ENCODE peak calls at places on chromosome 15, in four cellular contexts. One of them, this sample, is unnamed. For H3K36me3, the result is how much of the 10 kb centered on the place peaks cover.

GRCh38 chr15:100944237-100944875 is 25.2 kb downstream of the LRRK1 start:
- DNase-seq in WERI-Rb-1: no peak
- DNase-seq in cardiac muscle cell: peak
- DNase-seq in lower lobe of right lung: no peak
- DNase-seq in this sample: no peak

GRCh38 chr15:42014406-42014805 is 6.4 kb downstream of the PLA2G4E start:
- DNase-seq in WERI-Rb-1: no peak
- DNase-seq in cardiac muscle cell: no peak
- DNase-seq in lower lobe of right lung: no peak
- DNase-seq in this sample: no peak

GRCh38 chr15:50624616-50625168 is 61.9 kb downstream of the TRPM7 start:
- DNase-seq in WERI-Rb-1: no peak
- DNase-seq in cardiac muscle cell: peak
- DNase-seq in lower lobe of right lung: no peak
- DNase-seq in this sample: no peak

GRCh38 chr15:60479711-60480110 is 769 bp upstream of the ICE2 start:
- DNase-seq in WERI-Rb-1: no peak
- DNase-seq in cardiac muscle cell: no peak
- DNase-seq in lower lobe of right lung: no peak
- DNase-seq in this sample: no peak

GRCh38 chr15:53625962-53626845 is 133.3 kb downstream of the WDR72 start:
- DNase-seq in WERI-Rb-1: no peak
- DNase-seq in cardiac muscle cell: no peak
- DNase-seq in lower lobe of right lung: no peak
- DNase-seq in this sample: no peak

GRCh38 chr15:66677336-66677735 is 24.7 kb upstream of the SMAD6 start:
- DNase-seq in WERI-Rb-1: no peak
- DNase-seq in cardiac muscle cell: no peak
- DNase-seq in lower lobe of right lung: no peak
- DNase-seq in this sample: no peak

GRCh38 chr15:48883699-48884098 is 5.8 kb downstream of the EID1 start:
- DNase-seq in WERI-Rb-1: no peak
- DNase-seq in cardiac muscle cell: no peak
- DNase-seq in lower lobe of right lung: no peak
- DNase-seq in this sample: no peak

GRCh38 chr15:91302588-91303439 is 202.8 kb downstream of the SV2B start:
- DNase-seq in WERI-Rb-1: peak
- DNase-seq in cardiac muscle cell: peak
- DNase-seq in lower lobe of right lung: no peak
- DNase-seq in this sample: no peak

GRCh38 chr15:59300618-59301139 is 72.0 kb downstream of the MYO1E start:
- DNase-seq in WERI-Rb-1: no peak
- DNase-seq in cardiac muscle cell: peak
- DNase-seq in lower lobe of right lung: no peak
- DNase-seq in this sample: peak

GRCh38 chr15:101672298-101672697 is 20.1 kb upstream of the TM2D3 start:
- DNase-seq in WERI-Rb-1: no peak
- DNase-seq in cardiac muscle cell: peak
- DNase-seq in lower lobe of right lung: no peak
- DNase-seq in this sample: no peak

GRCh38 chr15:91603681-91604080 is 249.8 kb upstream of the SLCO3A1 start:
- DNase-seq in WERI-Rb-1: no peak
- DNase-seq in cardiac muscle cell: no peak
- DNase-seq in lower lobe of right lung: no peak
- DNase-seq in this sample: no peak

GRCh38 chr15:101068523-101068960 is 149.4 kb downstream of the LRRK1 start:
- DNase-seq in WERI-Rb-1: no peak
- DNase-seq in cardiac muscle cell: no peak
- DNase-seq in lower lobe of right lung: peak
- DNase-seq in this sample: peak

GRCh38 chr15:69807752-69808151 is 290.0 kb downstream of the TLE3 start:
- DNase-seq in WERI-Rb-1: no peak
- DNase-seq in cardiac muscle cell: peak
- DNase-seq in lower lobe of right lung: peak
- DNase-seq in this sample: no peak

GRCh38 chr15:73560501-73561117 is 72.6 kb downstream of the NPTN start:
- DNase-seq in WERI-Rb-1: peak
- DNase-seq in cardiac muscle cell: peak
- DNase-seq in lower lobe of right lung: no peak
- DNase-seq in this sample: no peak

GRCh38 chr15:25242957-25243799 is 195.6 kb downstream of the UBE3A start:
- DNase-seq in WERI-Rb-1: no peak
- DNase-seq in cardiac muscle cell: no peak
- DNase-seq in lower lobe of right lung: peak
- DNase-seq in this sample: peak

GRCh38 chr15:91413142-91413541 is 313.1 kb downstream of the SV2B start:
- DNase-seq in WERI-Rb-1: no peak
- DNase-seq in cardiac muscle cell: no peak
- DNase-seq in lower lobe of right lung: no peak
- DNase-seq in this sample: no peak

GRCh38 chr15:69973102-69973714 is 124.5 kb downstream of the TLE3 start:
- DNase-seq in WERI-Rb-1: no peak
- DNase-seq in cardiac muscle cell: peak
- DNase-seq in lower lobe of right lung: no peak
- DNase-seq in this sample: no peak

GRCh38 chr15:68584704-68585573 is 6.1 kb downstream of the CORO2B start:
- DNase-seq in WERI-Rb-1: no peak
- DNase-seq in cardiac muscle cell: no peak
- DNase-seq in lower lobe of right lung: no peak
- DNase-seq in this sample: no peak

GRCh38 chr15:29952245-29952644 is 130.0 kb upstream of the TJP1 start:
- DNase-seq in WERI-Rb-1: no peak
- DNase-seq in cardiac muscle cell: no peak
- DNase-seq in lower lobe of right lung: no peak
- DNase-seq in this sample: no peak

GRCh38 chr15:91956026-91956723 is 102.7 kb downstream of the SLCO3A1 start:
- DNase-seq in WERI-Rb-1: no peak
- DNase-seq in cardiac muscle cell: peak
- DNase-seq in lower lobe of right lung: no peak
- DNase-seq in this sample: no peak

GRCh38 chr15:50876260-50876988 is 32.1 kb upstream of the AP4E1 start:
- DNase-seq in WERI-Rb-1: no peak
- DNase-seq in cardiac muscle cell: no peak
- DNase-seq in lower lobe of right lung: no peak
- DNase-seq in this sample: no peak

GRCh38 chr15:63107895-63108546 is 13.6 kb upstream of the LACTB start:
- DNase-seq in WERI-Rb-1: no peak
- DNase-seq in cardiac muscle cell: peak
- DNase-seq in lower lobe of right lung: no peak
- DNase-seq in this sample: no peak

GRCh38 chr15:58551084-58551763 is 119.4 kb downstream of the LIPC start:
- DNase-seq in WERI-Rb-1: no peak
- DNase-seq in cardiac muscle cell: no peak
- DNase-seq in lower lobe of right lung: no peak
- DNase-seq in this sample: no peak

GRCh38 chr15:90004671-90005070 is 3.5 kb downstream of the ZNF710 start:
- DNase-seq in WERI-Rb-1: no peak
- DNase-seq in cardiac muscle cell: peak
- DNase-seq in lower lobe of right lung: peak
- DNase-seq in this sample: peak

GRCh38 chr15:90008607-90009006 is 7.5 kb downstream of the ZNF710 start:
- DNase-seq in WERI-Rb-1: no peak
- DNase-seq in cardiac muscle cell: peak
- DNase-seq in lower lobe of right lung: no peak
- DNase-seq in this sample: no peak

GRCh38 chr15:90006217-90007088 is 5.3 kb downstream of the ZNF710 start:
- DNase-seq in WERI-Rb-1: no peak
- DNase-seq in cardiac muscle cell: no peak
- DNase-seq in lower lobe of right lung: no peak
- DNase-seq in this sample: peak

GRCh38 chr15:90009301-90010063 is 8.4 kb downstream of the ZNF710 start:
- DNase-seq in WERI-Rb-1: no peak
- DNase-seq in cardiac muscle cell: no peak
- DNase-seq in lower lobe of right lung: no peak
- DNase-seq in this sample: peak

GRCh38 chr15:90007089-90007487 is 6.0 kb downstream of the ZNF710 start:
- DNase-seq in WERI-Rb-1: no peak
- DNase-seq in cardiac muscle cell: no peak
- DNase-seq in lower lobe of right lung: no peak
- DNase-seq in this sample: peak
- H3K27ac ChIP-seq in WERI-Rb-1: no peak
- H3K27ac ChIP-seq in cardiac muscle cell: no peak
- H3K27ac ChIP-seq in lower lobe of right lung: no peak
- H3K27ac ChIP-seq in this sample: peak

DNA sequence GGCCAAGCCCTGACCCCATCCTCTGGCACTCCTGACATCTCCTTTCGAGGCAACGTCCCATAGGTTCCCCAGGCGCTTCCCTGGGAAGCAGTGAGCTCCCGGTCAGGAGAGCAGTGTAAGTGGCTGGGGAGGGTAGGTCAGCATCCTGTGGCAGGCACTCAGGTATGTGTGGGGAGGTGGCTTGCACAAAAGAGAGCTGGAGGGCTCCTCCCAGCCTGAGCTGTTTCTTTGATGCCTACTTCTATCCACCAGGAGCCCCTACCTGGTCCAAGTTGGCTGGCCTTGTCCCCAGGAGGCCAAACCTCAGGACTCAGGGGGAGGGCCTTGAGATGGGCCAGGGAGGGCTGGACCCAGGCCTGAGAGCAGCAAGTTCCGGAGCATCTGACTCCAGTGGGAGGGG is 31.7 kb upstream of the LINGO1 start:
- DNase-seq in WERI-Rb-1: no peak
- DNase-seq in cardiac muscle cell: no peak
- DNase-seq in lower lobe of right lung: no peak
- DNase-seq in this sample: no peak
- H3K36me3 ChIP-seq in WERI-Rb-1: under half
- H3K36me3 ChIP-seq in cardiac muscle cell: under half
- H3K36me3 ChIP-seq in lower lobe of right lung: under half
- H3K36me3 ChIP-seq in this sample: under half

DNA sequence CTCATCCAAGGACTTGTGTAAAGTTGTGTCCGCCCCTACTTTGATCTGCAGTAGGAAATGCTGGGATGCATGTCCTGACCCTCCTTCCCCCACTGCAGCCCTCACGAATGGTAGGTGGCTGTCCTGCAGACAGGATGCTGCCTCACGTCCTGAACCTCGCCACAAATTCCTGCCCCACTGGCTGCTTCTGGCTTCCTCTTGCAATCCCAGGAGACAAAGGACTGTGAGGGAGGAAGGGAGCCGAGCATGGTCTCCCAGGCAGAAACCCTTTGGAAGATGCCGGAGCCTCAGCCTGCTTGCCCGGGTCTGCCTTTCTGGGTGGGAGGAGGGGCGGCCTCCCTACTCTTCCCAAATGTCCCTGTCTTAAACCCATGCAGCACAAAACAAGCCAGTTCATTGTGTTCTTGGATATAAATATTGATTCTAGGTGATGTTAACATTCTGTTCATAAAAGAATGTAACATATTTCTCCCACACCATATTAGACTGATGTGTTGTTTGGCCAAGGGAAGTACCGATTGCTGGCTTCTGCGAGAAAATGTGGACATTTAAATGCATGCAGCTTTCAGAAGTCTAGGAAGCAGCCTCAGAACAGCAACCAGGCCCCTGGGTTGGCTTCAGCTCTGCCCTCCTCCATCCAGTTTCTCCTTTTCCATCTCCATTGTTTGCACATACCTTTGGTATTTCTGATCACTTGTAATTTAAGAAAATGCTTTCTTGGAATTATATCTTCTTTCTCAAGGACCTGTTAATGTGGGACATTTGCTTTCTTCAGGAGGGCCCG is 75.3 kb downstream of the HMG20A start:
- DNase-seq in WERI-Rb-1: no peak
- DNase-seq in cardiac muscle cell: peak
- DNase-seq in lower lobe of right lung: no peak
- DNase-seq in this sample: no peak
- H3K27ac ChIP-seq in WERI-Rb-1: no peak
- H3K27ac ChIP-seq in cardiac muscle cell: no peak
- H3K27ac ChIP-seq in lower lobe of right lung: peak
- H3K27ac ChIP-seq in this sample: no peak

DNA sequence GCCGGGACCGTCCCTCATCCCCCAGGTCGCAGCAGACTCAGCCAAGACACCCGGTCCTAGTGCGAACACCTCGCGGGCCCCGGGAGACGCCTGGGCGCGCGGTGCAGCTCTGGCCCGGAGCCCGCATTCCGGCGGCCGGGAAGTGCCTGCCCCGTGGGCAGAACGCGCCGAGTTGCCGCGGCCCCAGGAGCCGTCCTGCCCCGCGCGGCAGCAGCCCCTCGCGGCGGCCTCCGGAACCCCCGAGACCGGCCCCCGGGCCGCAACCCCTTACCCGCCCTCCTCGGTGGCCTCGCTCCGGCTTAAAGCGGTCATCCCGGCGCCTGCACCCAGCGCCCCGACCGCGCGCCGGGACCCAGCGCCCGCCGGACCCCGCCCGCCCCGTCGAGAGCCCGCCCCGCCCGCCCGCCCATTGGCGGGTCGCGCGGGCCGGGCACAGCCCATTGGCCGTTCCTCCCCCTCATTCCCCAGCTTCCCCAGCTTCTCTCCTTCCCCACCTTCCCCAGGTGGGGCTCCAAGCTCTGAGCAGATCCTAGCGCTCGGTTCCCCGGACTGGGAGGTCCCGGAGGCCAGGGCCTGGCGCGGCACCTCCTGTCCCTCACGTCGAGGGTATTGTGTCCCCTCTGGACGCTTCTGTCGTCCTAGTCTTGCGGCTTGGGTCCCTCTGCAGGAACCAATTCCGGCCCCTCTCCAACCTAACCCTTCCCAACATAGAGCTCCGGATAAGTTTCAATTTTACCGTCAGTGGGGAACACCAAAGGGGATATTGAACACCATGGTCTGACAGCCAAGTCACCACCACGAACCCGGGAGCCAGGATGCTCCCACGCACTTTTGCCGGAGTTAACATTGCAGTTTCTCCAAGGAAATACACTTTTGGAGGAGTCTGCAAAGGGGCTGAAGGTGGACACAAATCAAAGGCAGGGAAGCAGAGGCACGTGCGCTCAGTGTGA is at the start of gene GRAMD2A:
- DNase-seq in WERI-Rb-1: peak
- DNase-seq in cardiac muscle cell: peak
- DNase-seq in lower lobe of right lung: peak
- DNase-seq in this sample: peak
- H3K36me3 ChIP-seq in WERI-Rb-1: under half
- H3K36me3 ChIP-seq in cardiac muscle cell: under half
- H3K36me3 ChIP-seq in lower lobe of right lung: under half
- H3K36me3 ChIP-seq in this sample: under half

DNA sequence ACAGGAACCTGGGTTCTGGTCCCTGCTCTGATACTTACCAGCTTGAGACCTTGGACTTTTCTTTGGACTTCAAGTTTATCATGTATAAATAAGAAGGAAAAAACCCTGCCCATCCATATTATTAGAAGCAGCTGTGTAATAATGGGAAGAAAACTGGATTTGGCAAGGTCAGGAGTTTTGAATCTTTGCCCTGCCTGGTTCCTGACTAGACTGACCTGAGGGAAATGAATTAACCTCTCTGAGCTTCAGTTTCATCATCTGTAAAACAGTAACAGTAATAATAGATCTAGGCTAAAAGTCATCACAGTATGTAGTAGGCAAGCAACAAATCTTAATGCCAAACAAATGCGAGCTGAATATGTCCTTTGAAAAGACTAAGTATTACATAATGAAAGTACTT is 68.8 kb downstream of the FSIP1 start:
- DNase-seq in WERI-Rb-1: no peak
- DNase-seq in cardiac muscle cell: no peak
- DNase-seq in lower lobe of right lung: no peak
- DNase-seq in this sample: no peak
- H3K27ac ChIP-seq in WERI-Rb-1: no peak
- H3K27ac ChIP-seq in cardiac muscle cell: no peak
- H3K27ac ChIP-seq in lower lobe of right lung: no peak
- H3K27ac ChIP-seq in this sample: no peak

This sample was measured in RWPE2.